ENCODE peak calls at places on chromosome 3, in nine cellular contexts. H, D, L, J, P, B, Z, A and I are unnamed samples.
A peak's percentile ranks its signal among the peaks of the same experiment; 100 is the strongest.

GRCh38 chr3:24769918-24770317 is 275.3 kb upstream of the THRB start:
- DNase-seq in Z (no peak), D (no peak), B (no peak), P (no peak), H (no peak), L (no peak), A (no peak), J (no peak), I (no peak)

GRCh38 chr3:86420990-86421739 is 569.8 kb downstream of the VGLL3 start:
- DNase-seq in A (no peak), P (no peak), H (no peak), L (no peak), D (no peak), B (no peak), J (no peak), Z (no peak), I (no peak)

GRCh38 chr3:52670621-52671521 is 14.8 kb downstream of the PBRM1 start:
- DNase-seq in A (peak; percentile 85), B (peak; percentile 7), D (peak; percentile 98), L (no peak), H (no peak), J (peak; percentile 100), Z (no peak), P (peak; percentile 99), I (no peak)

GRCh38 chr3:30227571-30228301 is 378.7 kb upstream of the TGFBR2 start:
- DNase-seq in P (peak; percentile 46), B (no peak), L (no peak), J (peak; percentile 88), A (peak; percentile 20), Z (no peak), H (no peak), D (peak; percentile 95), I (no peak)

GRCh38 chr3:89114841-89115223 is 7.4 kb downstream of the EPHA3 start:
- DNase-seq in J (no peak), B (no peak), P (no peak), L (no peak), Z (no peak), H (no peak), D (no peak), A (no peak), I (no peak)

GRCh38 chr3:117589454-117589853 is 879.9 kb downstream of the TUSC7 start:
- DNase-seq in P (no peak), D (no peak), A (no peak), L (no peak), Z (no peak), J (no peak), H (peak; percentile 96), B (no peak), I (no peak)

GRCh38 chr3:44555753-44556152 is 760 bp downstream of the ZKSCAN7 start:
- DNase-seq in P (no peak), B (no peak), L (no peak), D (peak; percentile 3), H (no peak), Z (no peak), J (no peak), A (no peak), I (no peak)

GRCh38 chr3:78003090-78003489 is 963.2 kb downstream of the ROBO2 start:
- DNase-seq in P (no peak), H (no peak), L (no peak), B (no peak), D (no peak), Z (no peak), J (no peak), A (no peak), I (peak; percentile 67)

GRCh38 chr3:159609620-159610019 is 379.0 kb upstream of the IL12A start:
- DNase-seq in P (no peak), H (no peak), A (no peak), Z (no peak), D (no peak), B (no peak), J (no peak), L (no peak), I (no peak)

GRCh38 chr3:82505079-82505756 is 743.8 kb upstream of the GBE1 start:
- DNase-seq in Z (no peak), A (no peak), P (no peak), B (no peak), J (no peak), L (no peak), H (no peak), D (no peak), I (no peak)

GRCh38 chr3:141278196-141279073 is 46.8 kb downstream of the PXYLP1 start:
- DNase-seq in A (no peak), P (no peak), B (no peak), J (no peak), Z (no peak), L (no peak), D (peak; percentile 35), H (no peak), I (no peak)

GRCh38 chr3:4411236-4411635 is 55.8 kb downstream of the SUMF1 start:
- DNase-seq in H (no peak), J (no peak), P (no peak), L (no peak), D (no peak), Z (no peak), A (no peak), B (no peak), I (no peak)

GRCh38 chr3:124599779-124600693 is 130.2 kb upstream of the UMPS start:
- DNase-seq in Z (no peak), J (no peak), D (no peak), B (no peak), L (peak; percentile 37), A (no peak), H (no peak), P (no peak), I (no peak)

GRCh38 chr3:9211155-9211950 is 38.1 kb downstream of the SRGAP3 start:
- DNase-seq in J (no peak), H (no peak), Z (no peak), D (peak; percentile 19), L (no peak), B (no peak), P (no peak), A (no peak), I (no peak)

GRCh38 chr3:42157915-42158538 is 66.9 kb downstream of the TRAK1 start:
- DNase-seq in Z (no peak), P (no peak), L (no peak), A (peak; percentile 20), B (no peak), J (no peak), H (no peak), D (no peak), I (no peak)

GRCh38 chr3:56383092-56383491 is 85.2 kb downstream of the ERC2 start:
- DNase-seq in Z (no peak), D (no peak), J (no peak), A (no peak), H (no peak), P (no peak), L (no peak), B (no peak), I (no peak)

GRCh38 chr3:98680723-98681122 is 82.4 kb upstream of the ST3GAL6 start:
- DNase-seq in D (no peak), P (no peak), L (no peak), A (peak; percentile 67), J (no peak), B (no peak), H (no peak), Z (no peak), I (no peak)

GRCh38 chr3:188635258-188636038 is 481.5 kb downstream of the LPP start:
- DNase-seq in D (peak; percentile 69), J (no peak), B (no peak), Z (no peak), P (no peak), L (no peak), H (no peak), A (no peak), I (no peak)

GRCh38 chr3:184354121-184354728 is 7.2 kb downstream of the CLCN2 start:
- DNase-seq in J (no peak), Z (peak; percentile 72), B (no peak), D (peak; percentile 44), H (no peak), L (no peak), P (no peak), A (no peak), I (peak; percentile 78)

GRCh38 chr3:14124223-14124614 is 451 bp downstream of the CHCHD4 start:
- DNase-seq in D (peak; percentile 64), B (no peak), P (no peak), Z (no peak), J (no peak), L (peak; percentile 76), H (no peak), A (peak; percentile 46), I (peak; percentile 52)

GRCh38 chr3:33664195-33664594 is 53.9 kb downstream of the CLASP2 start:
- DNase-seq in Z (no peak), H (no peak), A (peak; percentile 50), B (no peak), L (no peak), D (peak; percentile 72), J (no peak), P (peak; percentile 38), I (no peak)

GRCh38 chr3:29099296-29099695 is 181.6 kb upstream of the RBMS3 start:
- DNase-seq in J (no peak), D (peak; percentile 62), L (no peak), Z (no peak), P (no peak), H (no peak), A (no peak), B (no peak), I (no peak)

GRCh38 chr3:160929595-160929994 is 173.6 kb downstream of the PPM1L start:
- DNase-seq in B (no peak), Z (no peak), H (no peak), P (no peak), A (no peak), J (no peak), L (peak; percentile 46), D (peak; percentile 4), I (peak; percentile 46)

GRCh38 chr3:33980252-33980651 is 181.8 kb downstream of the PDCD6IP start:
- DNase-seq in B (no peak), H (no peak), L (no peak), Z (no peak), A (peak; percentile 48), D (peak; percentile 59), J (peak; percentile 84), P (peak; percentile 67), I (no peak)

GRCh38 chr3:142586803-142587406 is 8.4 kb upstream of the ATR start:
- DNase-seq in D (peak; percentile 85), J (no peak), B (no peak), A (peak; percentile 74), P (peak; percentile 32), L (peak; percentile 32), H (peak; percentile 16), Z (no peak), I (peak; percentile 36)

GRCh38 chr3:43892535-43892934 is 201.8 kb downstream of the ABHD5 start:
- DNase-seq in H (no peak), P (no peak), D (no peak), J (no peak), Z (no peak), L (no peak), A (no peak), B (no peak), I (no peak)

GRCh38 chr3:184604039-184604955 is 42.7 kb downstream of the EPHB3 start:
- DNase-seq in H (no peak), D (no peak), J (no peak), P (no peak), A (no peak), L (peak; percentile 47), B (no peak), Z (no peak), I (no peak)

GRCh38 chr3:137202941-137203340 is 245.2 kb downstream of the IL20RB start:
- DNase-seq in L (peak; percentile 16), P (no peak), B (no peak), D (no peak), J (no peak), A (no peak), H (no peak), Z (no peak), I (no peak)

GRCh38 chr3:71010731-71011455 is 572.6 kb downstream of the FOXP1 start:
- DNase-seq in A (no peak), L (no peak), J (no peak), P (no peak), Z (peak; percentile 48), B (no peak), H (no peak), D (no peak), I (no peak)

GRCh38 chr3:134775831-134776230 is 19.2 kb upstream of the EPHB1 start:
- DNase-seq in D (no peak), A (no peak), J (no peak), L (no peak), Z (no peak), P (no peak), H (no peak), B (no peak), I (no peak)

GRCh38 chr3:149895807-149896206 is 74.9 kb downstream of the PFN2 start:
- DNase-seq in H (no peak), P (no peak), L (no peak), B (no peak), D (no peak), A (no peak), J (no peak), Z (no peak), I (no peak)